ENCODE peak calls at places on chromosome 17, in ten cellular contexts. A is small intestine, Z is cardiac muscle cell, P is Peyer's patch, U is neural progenitor cell, W is lower lobe of right lung, Q is astrocyte, H is GM23338, M is tibial nerve, L is SK-N-SH. G is an unnamed sample. For H3K4me1 and H3K36me3, the result is how much of the 10 kb centered on the place peaks cover.

GRCh38 chr17:40615295-40615988 is 32.2 kb downstream of the SMARCE1 start:
- DNase-seq in Z (peak), Q (peak), U (peak), L (peak), W (no peak), A (peak), H (peak), P (peak), M (no peak), G (peak)

GRCh38 chr17:46785696-46786095 is 32.8 kb downstream of the WNT3 start:
- DNase-seq in Z (peak), M (no peak), P (no peak), H (peak), Q (no peak), W (no peak), A (no peak), U (peak), L (no peak), G (no peak)

GRCh38 chr17:74080936-74081335 is 122.5 kb upstream of the RPL38 start:
- DNase-seq in L (no peak), A (no peak), H (no peak), Q (no peak), P (no peak), M (no peak), U (no peak), W (no peak), Z (no peak), G (no peak)

GRCh38 chr17:5888811-5889210 is 181.4 kb upstream of the WSCD1 start:
- DNase-seq in W (no peak), A (no peak), U (no peak), P (no peak), L (no peak), Q (peak), M (no peak), Z (no peak), H (no peak), G (no peak)

GRCh38 chr17:3474212-3474611 is 1.6 kb upstream of the ASPA start:
- DNase-seq in M (no peak), L (no peak), A (peak), H (no peak), W (no peak), Z (no peak), P (no peak), Q (no peak), U (no peak), G (no peak)

GRCh38 chr17:77802811-77803220 is 155.7 kb upstream of the TNRC6C start:
- DNase-seq in U (peak), M (no peak), H (peak), P (no peak), L (peak), A (no peak), W (no peak), Q (peak), Z (peak), G (no peak)

GRCh38 chr17:44564429-44564828 is 7.1 kb downstream of the FZD2 start:
- DNase-seq in A (no peak), M (no peak), W (no peak), Q (no peak), P (no peak), Z (no peak), L (no peak), H (peak), U (no peak), G (no peak)

GRCh38 chr17:74177018-74177450 is 26.4 kb upstream of the RPL38 start:
- DNase-seq in L (no peak), H (no peak), P (no peak), Z (no peak), W (no peak), Q (peak), M (no peak), U (no peak), A (no peak), G (no peak)

GRCh38 chr17:58533616-58534188 is 19.3 kb upstream of the MTMR4 start:
- DNase-seq in U (no peak), Q (no peak), L (no peak), P (no peak), Z (no peak), W (no peak), H (no peak), A (no peak), M (no peak), G (no peak)

GRCh38 chr17:62672957-62673356 is 45.5 kb downstream of the MRC2 start:
- DNase-seq in Q (no peak), U (no peak), W (peak), L (peak), Z (no peak), A (no peak), M (no peak), P (no peak), H (no peak), G (no peak)

GRCh38 chr17:9472094-9472493 is 103.5 kb downstream of the STX8 start:
- DNase-seq in Z (no peak), M (no peak), A (no peak), P (peak), Q (peak), W (no peak), U (no peak), L (no peak), H (no peak), G (no peak)

GRCh38 chr17:74126959-74127358 is 76.5 kb upstream of the RPL38 start:
- DNase-seq in U (no peak), W (no peak), L (no peak), M (no peak), P (peak), Q (no peak), Z (no peak), A (no peak), H (no peak), G (no peak)

GRCh38 chr17:46770818-46771600 is 47.5 kb downstream of the WNT3 start:
- DNase-seq in M (no peak), U (peak), P (peak), W (peak), L (peak), A (peak), H (peak), Z (peak), Q (no peak), G (peak)

GRCh38 chr17:4560837-4561241 is 462 bp upstream of the GGT6 start:
- DNase-seq in U (peak), M (no peak), Q (no peak), W (peak), P (no peak), L (no peak), Z (peak), H (peak), A (no peak), G (no peak)

GRCh38 chr17:75590314-75590761 is 2.7 kb downstream of the MYO15B start:
- DNase-seq in Q (no peak), M (no peak), W (no peak), Z (no peak), H (no peak), L (no peak), A (no peak), P (no peak), U (no peak), G (no peak)
- H3K27ac ChIP-seq in Q (no peak), M (peak), W (no peak), Z (no peak), H (no peak), L (no peak), A (no peak), P (no peak), U (no peak), G (no peak)

GRCh38 chr17:35254107-35254802 is 11.4 kb downstream of the SLFN5 start:
- DNase-seq in P (peak), W (peak), Q (peak), L (no peak), M (peak), H (no peak), U (no peak), Z (peak), A (peak), G (no peak)
- H3K4me1 ChIP-seq in P (under half), W (half or more), Q (under half), L (under half), M (under half), H (under half), U (under half), Z (under half), A (under half), G (half or more)

GRCh38 chr17:78999056-78999768 is 10.4 kb downstream of the CANT1 start:
- DNase-seq in H (no peak), U (no peak), Z (no peak), M (no peak), Q (no peak), P (peak), A (no peak), W (no peak), L (peak), G (no peak)
- H3K36me3 ChIP-seq in H (under half), U (under half), Z (under half), M (under half), Q (under half), P (under half), A (under half), W (half or more), L (under half), G (under half)

GRCh38 chr17:38706625-38707298 is 1.7 kb downstream of the MLLT6 start:
- DNase-seq in H (no peak), L (no peak), P (no peak), Q (no peak), Z (peak), A (peak), U (peak), M (no peak), W (no peak), G (peak)
- H3K27ac ChIP-seq in H (no peak), L (peak), P (peak), Q (no peak), Z (no peak), A (peak), U (no peak), M (peak), W (peak), G (peak)

DNA sequence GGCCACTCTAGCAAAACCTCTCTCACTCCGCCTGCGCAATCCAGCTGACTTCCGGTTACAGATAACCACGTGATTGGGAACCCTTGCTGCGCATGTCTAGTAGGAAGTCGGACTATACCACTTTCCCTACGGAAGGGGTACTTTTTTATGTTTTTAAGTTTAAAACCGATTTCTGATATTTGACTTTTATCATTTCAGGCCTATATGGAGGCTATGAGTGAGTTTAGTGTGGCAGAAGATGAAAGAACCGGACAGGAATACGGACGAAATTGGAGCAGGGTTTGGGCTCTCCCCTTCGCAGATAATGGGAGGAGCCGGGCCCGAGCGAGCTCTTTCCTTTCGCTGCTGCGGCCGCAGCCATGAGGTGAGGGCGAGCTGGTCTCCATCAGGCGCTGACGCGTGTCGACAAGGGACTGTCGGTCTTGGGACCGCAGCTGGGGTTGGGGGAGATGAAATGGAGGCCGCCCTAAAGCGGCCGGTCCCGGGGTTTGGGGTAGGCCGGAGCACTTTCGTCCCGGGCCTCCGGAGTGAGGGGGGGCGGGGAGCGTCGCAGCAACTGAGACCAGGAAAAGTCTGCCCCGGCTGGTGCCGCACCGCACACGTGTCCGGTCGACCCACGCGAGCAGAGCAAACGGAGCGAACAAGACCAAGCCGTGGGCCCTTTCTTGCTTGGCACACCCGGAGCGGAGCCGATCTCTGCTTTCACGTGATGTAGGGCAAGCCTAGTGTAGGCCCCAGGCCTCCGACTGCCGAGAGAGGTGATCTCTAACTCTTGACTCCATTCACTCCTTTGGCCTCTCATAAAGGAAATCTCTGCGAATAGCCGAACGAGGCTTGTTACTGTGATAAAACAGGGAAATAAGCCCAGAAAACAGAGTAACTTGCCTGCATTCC is at the start of gene RPL19:
- DNase-seq in H (peak), A (peak), U (peak), P (peak), Z (peak), L (peak), M (peak), Q (peak), W (peak), G (peak)
- H3K4me1 ChIP-seq in H (under half), A (under half), U (under half), P (under half), Z (under half), L (under half), M (under half), Q (under half), W (half or more), G (half or more)

DNA sequence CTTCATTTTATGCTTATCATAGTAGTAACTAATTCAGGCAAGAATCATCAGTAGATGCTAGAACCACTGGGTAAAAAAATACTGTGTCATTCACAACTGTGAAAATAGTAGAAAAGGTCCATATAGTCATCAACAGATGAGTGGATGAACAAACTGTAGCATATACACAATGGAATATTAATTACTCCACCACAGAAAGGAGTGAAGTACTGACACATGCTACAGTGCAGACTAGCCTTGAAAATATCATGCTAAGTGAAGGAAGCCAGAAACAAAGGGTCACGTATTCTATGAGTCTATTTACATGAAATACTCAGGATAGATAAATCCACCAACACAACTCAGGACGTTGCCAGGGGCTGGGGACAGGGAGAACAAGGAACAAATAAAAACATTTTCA is 13.3 kb downstream of the USP22 start:
- DNase-seq in H (no peak), M (no peak), L (no peak), P (peak), U (no peak), Q (no peak), Z (no peak), A (no peak), W (no peak), G (no peak)
- H3K36me3 ChIP-seq in H (under half), M (under half), L (under half), P (under half), U (under half), Q (under half), Z (under half), A (under half), W (under half), G (under half)

G was measured in CD8-positive, alpha-beta memory T cell.